ENCODE peak calls at places on chromosome 14, in seven cellular contexts. O, L, S, V, D, Z and G are unnamed samples.
A peak's percentile ranks its signal among the peaks of the same experiment; 100 is the strongest.

GRCh38 chr14:47332099-47332498 is 343.3 kb downstream of the MDGA2 start:
- DNase-seq in O (no peak), L (no peak), S (no peak), V (no peak), D (no peak), Z (no peak), G (no peak)

GRCh38 chr14:37796703-37797416 is 201.4 kb downstream of the TTC6 start:
- DNase-seq in O (no peak), L (no peak), S (no peak), V (no peak), D (no peak), Z (no peak), G (no peak)

GRCh38 chr14:35369701-35370191 is 34.8 kb downstream of the NFKBIA start:
- DNase-seq in O (no peak), L (no peak), S (no peak), V (no peak), D (no peak), Z (no peak), G (no peak)

GRCh38 chr14:53881921-53882320 is 74.7 kb downstream of the BMP4 start:
- DNase-seq in O (no peak), L (no peak), S (no peak), V (no peak), D (no peak), Z (no peak), G (no peak)

GRCh38 chr14:70905316-70905715 is 1.9 kb upstream of the PCNX1 start:
- DNase-seq in O (peak; percentile 90), L (no peak), S (no peak), V (no peak), D (no peak), Z (no peak), G (no peak)

GRCh38 chr14:31927348-31927826 is 149.7 kb upstream of the ARHGAP5 start:
- DNase-seq in O (peak; percentile 97), L (no peak), S (no peak), V (no peak), D (no peak), Z (peak; percentile 72), G (no peak)

GRCh38 chr14:67943947-67944346 is 124.4 kb downstream of the RAD51B start:
- DNase-seq in O (peak; percentile 87), L (peak; percentile 65), S (peak; percentile 39), V (peak; percentile 70), D (peak; percentile 78), Z (peak; percentile 88), G (peak; percentile 42)

GRCh38 chr14:61406670-61407069 is 85.3 kb downstream of the PRKCH start:
- DNase-seq in O (no peak), L (no peak), S (no peak), V (no peak), D (no peak), Z (no peak), G (no peak)

GRCh38 chr14:102803139-102803538 is 25.9 kb downstream of the TRAF3 start:
- DNase-seq in O (no peak), L (no peak), S (no peak), V (no peak), D (peak; percentile 8), Z (no peak), G (no peak)

GRCh38 chr14:24315807-24316596 is 4.7 kb downstream of the LTB4R start:
- DNase-seq in O (no peak), L (peak; percentile 47), S (no peak), V (no peak), D (no peak), Z (no peak), G (peak; percentile 31)

GRCh38 chr14:94388027-94388895 is at the start of gene SERPINA1:
- DNase-seq in O (peak; percentile 44), L (no peak), S (no peak), V (no peak), D (no peak), Z (no peak), G (no peak)

GRCh38 chr14:67517083-67517482 is 16.0 kb upstream of the PLEKHH1 start:
- DNase-seq in O (no peak), L (no peak), S (no peak), V (peak; percentile 26), D (no peak), Z (no peak), G (peak; percentile 49)

GRCh38 chr14:66174453-66174891 is 311.7 kb upstream of the CCDC196 start:
- DNase-seq in O (no peak), L (no peak), S (no peak), V (no peak), D (no peak), Z (no peak), G (no peak)

GRCh38 chr14:72301352-72301751 is 369.1 kb downstream of the RGS6 start:
- DNase-seq in O (no peak), L (no peak), S (no peak), V (no peak), D (no peak), Z (no peak), G (no peak)

GRCh38 chr14:89720741-89721315 is 233.7 kb downstream of the EFCAB11 start:
- DNase-seq in O (no peak), L (no peak), S (peak; percentile 36), V (no peak), D (peak; percentile 47), Z (no peak), G (no peak)

GRCh38 chr14:75323571-75323970 is 44.9 kb downstream of the FOS start:
- DNase-seq in O (peak; percentile 27), L (no peak), S (no peak), V (no peak), D (no peak), Z (no peak), G (no peak)

GRCh38 chr14:94964181-94964580 is 193.1 kb downstream of the DICER1 start:
- DNase-seq in O (no peak), L (no peak), S (no peak), V (no peak), D (no peak), Z (no peak), G (no peak)

GRCh38 chr14:83433618-83434017 is 1900.0 kb upstream of the SEL1L start:
- DNase-seq in O (peak; percentile 72), L (no peak), S (no peak), V (no peak), D (no peak), Z (no peak), G (no peak)

GRCh38 chr14:43803076-43803689 is 703.9 kb downstream of the FSCB start:
- DNase-seq in O (no peak), L (no peak), S (no peak), V (no peak), D (no peak), Z (no peak), G (no peak)

GRCh38 chr14:65879218-65880009 is 466.9 kb downstream of the FUT8 start:
- DNase-seq in O (peak; percentile 60), L (no peak), S (no peak), V (no peak), D (no peak), Z (no peak), G (no peak)

GRCh38 chr14:95037273-95037672 is 120.1 kb downstream of the DICER1 start:
- DNase-seq in O (no peak), L (no peak), S (no peak), V (no peak), D (no peak), Z (no peak), G (no peak)

GRCh38 chr14:26401170-26401968 is 196.5 kb downstream of the NOVA1 start:
- DNase-seq in O (no peak), L (no peak), S (no peak), V (no peak), D (no peak), Z (no peak), G (no peak)

GRCh38 chr14:69499436-69499835 is 14.9 kb downstream of the PLEKHD1 start:
- DNase-seq in O (no peak), L (no peak), S (no peak), V (no peak), D (no peak), Z (no peak), G (no peak)
- TF ChIP-seq CTCF in O (no peak), L (no peak), S (no peak), V (no peak), D (no peak), Z (no peak), G (no peak)

DNA sequence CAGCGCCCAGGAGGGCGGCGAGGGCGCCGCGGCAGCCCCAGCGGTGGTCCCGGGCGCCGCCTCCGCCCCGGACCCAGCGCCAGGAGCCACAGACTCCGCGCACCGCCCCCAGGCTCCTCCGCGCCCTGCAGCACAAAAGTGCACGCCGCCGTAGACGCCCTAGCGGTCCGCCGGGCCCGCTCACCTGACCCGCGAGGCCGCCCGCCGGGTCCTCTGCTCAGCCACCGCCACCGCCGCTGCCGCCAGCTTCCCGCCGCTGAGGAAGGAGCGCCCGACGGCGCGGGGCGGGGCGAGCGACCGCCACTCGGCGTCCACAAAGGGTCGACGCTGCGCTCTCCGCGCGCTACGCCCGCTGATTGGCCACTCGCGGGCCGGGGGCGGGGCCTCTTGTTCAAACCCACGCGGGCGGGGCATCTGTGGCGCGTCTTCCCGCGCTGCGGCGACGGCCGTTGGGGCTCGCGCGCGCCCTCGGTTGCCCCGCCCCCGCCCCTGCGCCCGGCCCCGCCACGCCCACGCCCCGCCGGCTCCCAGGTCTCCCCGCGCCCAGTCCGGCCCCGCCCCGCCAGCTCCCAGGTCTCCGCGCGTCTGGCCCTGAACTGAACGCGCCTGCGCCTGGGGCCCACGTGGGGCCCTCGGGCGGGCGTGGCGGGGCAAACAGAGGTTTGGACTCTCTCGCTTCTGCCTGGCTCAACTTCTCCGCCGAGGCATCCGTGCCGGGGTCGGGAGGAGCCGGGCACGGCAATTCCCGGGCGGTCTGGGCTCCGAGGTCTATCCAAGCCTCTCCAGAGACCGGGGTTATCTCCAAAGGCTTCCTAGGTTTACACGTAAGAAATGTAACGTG is at the start of gene CDCA4:
- DNase-seq in O (peak; percentile 93), L (peak; percentile 98), S (peak; percentile 100), V (peak; percentile 99), D (peak; percentile 96), Z (peak; percentile 76), G (peak; percentile 98)
- TF ChIP-seq CTCF in O (no peak), L (no peak), S (no peak), V (peak; percentile 9), D (no peak), Z (no peak), G (no peak)

DNA sequence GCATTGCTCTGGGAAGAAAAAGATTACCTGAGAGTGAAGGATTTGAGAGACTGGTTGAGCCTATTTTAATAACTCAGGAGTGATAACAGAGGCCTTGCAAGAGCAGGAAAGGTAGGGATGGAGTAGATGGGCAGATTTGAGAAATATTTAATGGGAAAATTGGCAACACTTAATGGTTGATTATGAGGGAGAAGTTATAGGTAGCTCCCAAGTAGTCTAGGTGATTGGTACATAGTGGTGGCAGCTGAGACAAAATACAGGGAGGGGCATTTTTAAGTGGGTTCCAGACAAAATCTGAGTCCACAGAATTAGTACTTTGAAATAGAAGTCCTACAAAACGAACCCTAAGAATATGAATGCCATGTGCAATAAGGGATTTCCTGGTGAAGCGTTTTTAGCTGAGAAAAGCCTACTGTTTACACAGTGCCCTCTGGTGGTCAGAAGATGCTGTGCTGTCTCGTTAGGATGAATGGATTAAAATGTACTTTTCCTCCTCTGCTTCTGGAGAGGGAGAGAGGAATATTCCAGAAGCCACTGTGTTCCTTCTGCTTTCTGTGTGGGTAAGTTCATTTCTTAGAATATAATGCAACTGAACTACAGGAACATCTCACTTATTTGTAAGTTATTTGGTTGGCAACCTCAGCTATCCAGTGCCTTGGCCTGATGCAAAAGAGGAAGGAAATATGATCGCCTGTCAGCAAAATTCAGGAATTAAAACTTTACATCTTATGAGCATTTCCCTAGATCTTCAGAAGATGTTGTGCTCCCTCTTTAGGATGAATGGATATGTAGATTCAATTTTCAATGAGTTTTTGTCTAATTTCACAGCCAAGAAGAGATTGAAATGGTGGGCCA is 6.5 kb downstream of the ZBTB1 start:
- DNase-seq in O (peak; percentile 73), L (peak; percentile 47), S (peak; percentile 34), V (peak; percentile 59), D (peak; percentile 79), Z (peak; percentile 63), G (peak; percentile 63)
- TF ChIP-seq CTCF in O (peak; percentile 81), L (peak; percentile 89), S (peak; percentile 59), V (peak; percentile 89), D (peak; percentile 83), Z (peak; percentile 90), G (peak; percentile 92)

GRCh38 chr14:46300765-46301164 is 350.8 kb downstream of the RPL10L start:
- DNase-seq in O (no peak), L (no peak), S (no peak), V (no peak), D (no peak), Z (no peak), G (no peak)
- TF ChIP-seq CTCF in O (no peak), L (no peak), S (no peak), V (no peak), D (no peak), Z (no peak), G (no peak)